ENCODE peak calls at places on chromosomes 13 and 19, in six cellular contexts. F is KBM-7; S is activated effector memory CD4-positive, alpha-beta T cell treated with Interleukin-2 at 50 U/mL for 16 hours; A is ELR; W is left ventricle myocardium inferior; R is astrocyte of the cerebellum. P is an unnamed sample.

GRCh38 chr13:29817604-29818378 is 32.6 kb downstream of the UBL3 start:
- DNase-seq in F (peak), S (no peak), A (no peak), W (no peak), R (no peak), P (no peak)

GRCh38 chr13:84121456-84121855 is 239.2 kb upstream of the SLITRK1 start:
- DNase-seq in F (no peak), S (no peak), A (no peak), W (no peak), R (no peak), P (no peak)

GRCh38 chr13:67223742-67224141 is 6.4 kb downstream of the PCDH9 start:
- DNase-seq in F (no peak), S (no peak), A (peak), W (no peak), R (no peak), P (no peak)

GRCh38 chr13:63605962-63606361 is 2190.3 kb upstream of the PCDH20 start:
- DNase-seq in F (no peak), S (no peak), A (peak), W (no peak), R (no peak), P (no peak)

GRCh38 chr13:32086791-32087441 is 55.3 kb downstream of the FRY start:
- DNase-seq in F (no peak), S (no peak), A (no peak), W (no peak), R (no peak), P (no peak)

GRCh38 chr19:16328824-16329482 is 4.3 kb downstream of the KLF2 start:
- DNase-seq in F (no peak), S (peak), A (peak), W (no peak), R (no peak), P (no peak)

GRCh38 chr13:23469901-23470525 is 36.5 kb upstream of the SACS start:
- DNase-seq in F (no peak), S (no peak), A (peak), W (no peak), R (no peak), P (peak)

GRCh38 chr19:39347332-39348227 is 5.4 kb downstream of the SAMD4B start:
- DNase-seq in F (no peak), S (no peak), A (peak), W (no peak), R (no peak), P (no peak)

GRCh38 chr13:21901772-21902708 is 231.2 kb downstream of the FGF9 start:
- DNase-seq in F (no peak), S (no peak), A (no peak), W (peak), R (no peak), P (no peak)

GRCh38 chr13:113816925-113817859 is 46.7 kb downstream of the GAS6 start:
- DNase-seq in F (peak), S (peak), A (peak), W (peak), R (peak), P (peak)

GRCh38 chr19:3507371-3508120 is 1.4 kb downstream of the FZR1 start:
- DNase-seq in F (no peak), S (peak), A (peak), W (no peak), R (no peak), P (no peak)

GRCh38 chr19:55178781-55179569 is 1.1 kb downstream of the SYT5 start:
- DNase-seq in F (peak), S (peak), A (peak), W (peak), R (no peak), P (no peak)

GRCh38 chr19:28531979-28532378 is 681.0 kb downstream of the UQCRFS1 start:
- DNase-seq in F (no peak), S (no peak), A (no peak), W (no peak), R (no peak), P (no peak)

GRCh38 chr13:33057019-33057785 is 41.0 kb downstream of the KL start:
- DNase-seq in F (peak), S (no peak), A (peak), W (no peak), R (no peak), P (peak)

GRCh38 chr19:50050406-50051223 is 24.8 kb downstream of the ZNF473 start:
- DNase-seq in F (peak), S (peak), A (peak), W (peak), R (no peak), P (peak)

GRCh38 chr19:38664503-38665211 is 17.2 kb downstream of the ACTN4 start:
- DNase-seq in F (peak), S (no peak), A (no peak), W (no peak), R (no peak), P (no peak)

GRCh38 chr19:55688422-55689218 is 13.6 kb downstream of the EPN1 start:
- DNase-seq in F (no peak), S (no peak), A (no peak), W (peak), R (no peak), P (no peak)

GRCh38 chr19:43290568-43291359 is 21.4 kb upstream of the PSG9 start:
- DNase-seq in F (no peak), S (no peak), A (no peak), W (no peak), R (no peak), P (no peak)

GRCh38 chr19:56491399-56491798 is 14.3 kb upstream of the ZNF667 start:
- DNase-seq in F (no peak), S (no peak), A (no peak), W (no peak), R (no peak), P (no peak)

GRCh38 chr13:20700288-20700687 is 3.2 kb upstream of the IL17D start:
- DNase-seq in F (no peak), S (no peak), A (no peak), W (no peak), R (no peak), P (no peak)

GRCh38 chr19:3471954-3472655 is 8.2 kb downstream of the SMIM24 start:
- DNase-seq in F (peak), S (no peak), A (peak), W (peak), R (no peak), P (no peak)

GRCh38 chr19:14349426-14349825 is 31.8 kb upstream of the ADGRE5 start:
- DNase-seq in F (no peak), S (no peak), A (no peak), W (no peak), R (no peak), P (no peak)

GRCh38 chr13:99658266-99658991 is 157.2 kb downstream of the TM9SF2 start:
- DNase-seq in F (peak), S (peak), A (peak), W (peak), R (peak), P (no peak)

GRCh38 chr13:25679154-25679553 is 307.4 kb downstream of the ATP8A2 start:
- DNase-seq in F (no peak), S (no peak), A (no peak), W (no peak), R (no peak), P (no peak)

GRCh38 chr19:2084993-2085720 is 11.0 kb downstream of the MOB3A start:
- DNase-seq in F (peak), S (peak), A (peak), W (peak), R (no peak), P (no peak)

GRCh38 chr19:47230122-47230920 is 678 bp downstream of the BBC3 start:
- DNase-seq in F (peak), S (peak), A (peak), W (peak), R (no peak), P (no peak)

GRCh38 chr19:45439190-45439568 is 15.5 kb upstream of the ERCC1 start:
- DNase-seq in F (no peak), S (no peak), A (no peak), W (no peak), R (no peak), P (no peak)

GRCh38 chr19:3389876-3390361 is 23.5 kb downstream of the NFIC start:
- DNase-seq in F (no peak), S (no peak), A (no peak), W (no peak), R (no peak), P (no peak)

GRCh38 chr19:41785653-41786052 is 10.7 kb upstream of the CEACAM3 start:
- DNase-seq in F (peak), S (peak), A (peak), W (no peak), R (peak), P (peak)

P was measured in kidney epithelial cell.